ENCODE peak calls at places on chromosomes 5 and 9, in four cellular contexts. V is HepG2, W is GM12878, K is K562. F is an unnamed sample.

GRCh38 chr5:154971501-154971900 is 30.6 kb downstream of the MRPL22 start:
- DNase-seq in V (no peak), W (no peak), K (no peak), F (no peak)

GRCh38 chr5:95155888-95156287 is 129.0 kb downstream of the MCTP1 start:
- DNase-seq in V (peak; percentile 3), W (no peak), K (no peak), F (no peak)

GRCh38 chr5:173240091-173241050 is 5.4 kb upstream of the NKX2-5 start:
- DNase-seq in V (no peak), W (no peak), K (no peak), F (no peak)

GRCh38 chr5:145479271-145479670 is 355.9 kb downstream of the PRELID2 start:
- DNase-seq in V (no peak), W (no peak), K (no peak), F (no peak)

GRCh38 chr5:116275282-116275681 is 190.5 kb downstream of the COMMD10 start:
- DNase-seq in V (no peak), W (no peak), K (no peak), F (no peak)

GRCh38 chr9:133421615-133422542 is at the start of gene ADAMTS13:
- DNase-seq in V (peak; percentile 74), W (peak; percentile 72), K (peak; percentile 53), F (peak; percentile 48)

GRCh38 chr5:133996683-133997252 is 8.0 kb downstream of the VDAC1 start:
- DNase-seq in V (no peak), W (no peak), K (peak; percentile 45), F (peak; percentile 57)

GRCh38 chr5:134577022-134577795 is 51.7 kb downstream of the JADE2 start:
- DNase-seq in V (no peak), W (no peak), K (peak; percentile 12), F (no peak)

GRCh38 chr9:37700900-37701299 is 50.1 kb downstream of the FRMPD1 start:
- DNase-seq in V (peak; percentile 67), W (no peak), K (no peak), F (no peak)

GRCh38 chr9:123225995-123226394 is 42.4 kb downstream of the STRBP start:
- DNase-seq in V (no peak), W (no peak), K (peak; percentile 12), F (no peak)

GRCh38 chr5:41772785-41773442 is 97.3 kb downstream of the OXCT1 start:
- DNase-seq in V (no peak), W (no peak), K (no peak), F (no peak)

GRCh38 chr9:37031902-37032301 is 2.2 kb downstream of the PAX5 start:
- DNase-seq in V (no peak), W (no peak), K (peak; percentile 11), F (no peak)

GRCh38 chr5:105882956-105883481 is 1787.7 kb downstream of the EFNA5 start:
- DNase-seq in V (no peak), W (no peak), K (no peak), F (no peak)

GRCh38 chr5:81249240-81249639 is 16.1 kb downstream of the CKMT2 start:
- DNase-seq in V (no peak), W (no peak), K (no peak), F (no peak)

GRCh38 chr9:21690561-21690960 is 111.9 kb upstream of the MTAP start:
- DNase-seq in V (no peak), W (no peak), K (no peak), F (no peak)

GRCh38 chr9:98871456-98872065 is 64.1 kb downstream of the GALNT12 start:
- DNase-seq in V (no peak), W (no peak), K (no peak), F (no peak)

GRCh38 chr9:109904666-109905065 is 124.7 kb downstream of the PALM2AKAP2 start:
- DNase-seq in V (no peak), W (no peak), K (no peak), F (no peak)

GRCh38 chr5:146340260-146341081 is 1.8 kb downstream of the POU4F3 start:
- DNase-seq in V (peak; percentile 36), W (no peak), K (peak; percentile 74), F (peak; percentile 81)

DNA sequence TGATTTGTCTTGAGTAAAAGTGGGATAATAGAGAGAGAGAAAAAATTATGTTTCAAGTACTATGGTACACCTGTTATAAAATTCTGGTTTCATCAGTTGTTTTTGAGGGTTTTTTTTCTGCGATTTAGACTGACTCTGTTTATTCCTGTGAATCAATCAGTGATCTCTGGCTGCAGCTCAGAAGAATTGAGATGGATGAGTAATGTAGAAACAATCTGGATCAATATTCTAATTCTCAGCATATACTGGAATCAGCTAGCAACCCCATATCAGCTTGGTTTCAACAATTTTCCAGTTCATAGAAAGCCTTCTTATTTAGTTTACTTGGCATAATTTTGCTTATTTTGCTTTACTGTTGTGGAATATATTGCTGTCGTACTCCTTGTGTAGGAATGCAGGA is 43.0 kb downstream of the SHC3 start:
- DNase-seq in V (no peak), W (no peak), K (no peak), F (no peak)
- TF ChIP-seq CREM in V (no peak), W (no peak), K (no peak), F (no peak)

GRCh38 chr9:76699966-76700365 is 64.3 kb upstream of the PCA3 start:
- DNase-seq in V (no peak), W (no peak), K (no peak), F (no peak)
- TF ChIP-seq CREM in V (no peak), W (no peak), K (no peak), F (no peak)

GRCh38 chr5:171562822-171563221 is 143.4 kb downstream of the FGF18 start:
- DNase-seq in V (no peak), W (no peak), K (no peak), F (no peak)
- TF ChIP-seq CREM in V (no peak), W (no peak), K (no peak), F (no peak)

DNA sequence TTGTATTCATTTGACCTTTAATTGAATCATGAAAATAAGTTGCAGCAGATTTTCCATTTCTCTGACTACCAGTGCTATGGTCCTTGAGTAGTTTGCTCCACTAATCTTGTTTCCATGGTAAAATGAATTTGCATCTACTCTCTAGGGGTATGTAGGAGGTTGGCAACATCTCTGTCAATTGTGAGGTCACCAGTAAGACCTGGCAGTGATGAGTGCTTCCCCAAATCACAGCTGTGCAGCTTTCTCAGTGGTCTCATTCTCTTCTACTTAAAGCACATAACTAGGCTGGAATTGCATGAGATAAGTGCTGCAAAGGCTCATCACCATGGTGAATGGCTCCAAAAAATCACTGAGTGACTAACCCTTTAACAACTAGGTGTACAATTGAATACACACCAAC is 36.3 kb downstream of the ADAMTS19 start:
- DNase-seq in V (no peak), W (no peak), K (no peak), F (no peak)
- TF ChIP-seq CREM in V (no peak), W (no peak), K (no peak), F (no peak)

GRCh38 chr9:92637331-92637730 is 32.6 kb downstream of the IPPK start:
- DNase-seq in V (no peak), W (no peak), K (no peak), F (no peak)

GRCh38 chr9:92639791-92640271 is 30.1 kb downstream of the IPPK start:
- DNase-seq in V (no peak), W (no peak), K (no peak), F (no peak)

GRCh38 chr9:92637886-92638620 is 31.9 kb downstream of the IPPK start:
- DNase-seq in V (no peak), W (no peak), K (no peak), F (no peak)

GRCh38 chr9:92639124-92639523 is 30.8 kb downstream of the IPPK start:
- DNase-seq in V (no peak), W (no peak), K (no peak), F (no peak)

GRCh38 chr9:92638621-92639101 is 31.3 kb downstream of the IPPK start:
- DNase-seq in V (no peak), W (no peak), K (no peak), F (no peak)
- TF ChIP-seq CREM in V (no peak), W (no peak), K (no peak), F (no peak)

DNA sequence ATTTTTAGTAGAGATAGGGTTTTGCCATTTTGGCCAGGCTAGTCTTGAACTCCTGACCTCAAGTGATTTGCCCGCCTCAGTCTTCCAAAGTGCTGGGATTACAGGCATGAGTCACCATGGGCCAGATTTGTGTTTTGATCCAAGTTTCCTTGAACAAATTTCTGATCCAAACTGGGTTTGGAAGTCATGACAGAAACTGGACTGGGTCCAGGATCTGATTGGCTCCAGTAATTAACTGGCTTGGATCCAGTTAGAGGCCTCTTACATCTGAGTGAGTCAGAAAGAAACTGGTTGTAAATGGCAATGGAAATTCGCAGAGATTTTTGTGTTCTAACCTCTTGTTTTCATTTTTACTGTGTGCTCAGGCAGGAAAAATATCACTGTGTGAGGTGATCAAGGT is 141.6 kb downstream of the SLC25A46 start:
- DNase-seq in V (no peak), W (peak; percentile 4), K (no peak), F (no peak)
- TF ChIP-seq CREM in V (no peak), W (no peak), K (no peak), F (no peak)

DNA sequence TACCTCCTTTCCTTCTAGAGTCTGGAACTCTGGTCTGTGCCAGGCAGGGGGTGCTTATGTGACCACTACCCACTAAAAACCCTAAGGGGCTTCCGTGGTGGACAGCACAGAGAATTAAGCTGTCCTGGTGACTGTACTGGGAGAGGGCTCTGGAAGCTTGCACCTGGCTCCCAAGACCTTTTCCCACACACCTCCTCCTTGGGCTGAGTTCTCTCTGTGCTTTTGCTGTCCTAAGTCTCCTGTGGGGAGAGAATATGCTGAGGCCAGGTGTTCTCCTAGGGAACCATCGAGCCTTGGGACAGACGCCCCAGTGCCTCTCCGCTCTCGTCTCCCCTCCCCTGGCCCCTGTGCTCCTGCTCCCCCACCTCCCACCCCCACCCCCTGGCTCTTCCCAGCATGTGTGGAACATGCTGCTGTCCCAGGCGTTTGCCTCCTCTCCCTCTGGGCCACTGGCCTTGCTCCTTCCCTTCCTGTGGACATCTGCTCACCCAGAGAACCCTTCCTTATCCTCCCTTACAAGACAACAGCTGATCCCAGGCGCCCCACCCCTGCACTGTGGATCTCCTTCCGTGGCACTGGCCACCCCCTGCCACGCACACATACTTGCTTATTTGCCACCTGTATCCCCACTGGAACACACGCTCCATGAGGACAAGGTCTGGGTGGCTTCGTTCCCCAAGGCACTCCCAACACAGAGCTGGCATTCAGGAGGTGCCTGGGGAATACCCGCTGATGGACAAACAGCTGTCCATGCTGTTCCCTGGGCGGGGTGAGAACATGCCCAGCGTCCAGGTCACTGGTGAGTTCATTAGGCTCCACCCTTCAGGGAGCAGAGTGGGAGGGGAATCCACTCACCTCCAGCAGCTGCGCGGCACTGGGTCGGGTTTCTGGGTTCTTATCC is 83.0 kb downstream of the STK10 start:
- DNase-seq in V (no peak), W (no peak), K (no peak), F (no peak)
- TF ChIP-seq CREM in V (no peak), W (no peak), K (no peak), F (no peak)

GRCh38 chr9:126111556-126111955 is 215.1 kb upstream of the MVB12B start:
- DNase-seq in V (no peak), W (no peak), K (no peak), F (no peak)
- TF ChIP-seq CREM in V (no peak), W (no peak), K (no peak), F (no peak)

DNA sequence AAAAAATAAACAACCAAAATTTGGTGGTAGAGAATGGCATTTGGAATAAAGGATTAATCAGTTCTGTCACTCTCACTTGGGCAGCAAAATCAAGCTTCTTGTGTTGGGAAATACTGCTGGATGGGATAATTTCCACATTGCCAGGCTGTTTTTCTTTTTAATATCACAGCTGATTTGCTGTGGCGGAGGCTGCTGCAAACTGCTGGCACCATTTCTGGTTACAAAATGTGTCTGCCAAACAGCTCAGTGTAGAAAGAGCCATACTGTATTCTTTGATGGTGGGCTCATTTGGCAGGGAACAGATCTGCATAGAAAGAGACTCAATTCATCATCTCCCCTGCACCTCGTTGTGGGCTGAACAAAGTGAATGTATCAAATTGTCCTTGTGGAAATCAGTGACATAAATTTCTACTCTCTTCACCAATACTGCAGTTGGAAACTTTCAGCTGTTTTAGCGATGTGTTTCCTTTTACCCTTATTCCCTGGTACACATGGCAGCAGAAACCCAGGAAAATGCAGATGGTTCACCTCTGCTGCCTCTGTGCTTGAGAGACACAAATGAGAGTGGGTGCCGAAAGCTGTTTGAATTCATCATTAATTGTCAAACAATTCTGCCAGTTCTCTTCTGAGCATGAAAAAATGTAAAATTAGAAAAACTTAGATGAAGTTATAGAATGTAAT is 74.8 kb downstream of the HMHB1 start:
- DNase-seq in V (no peak), W (no peak), K (no peak), F (no peak)
- TF ChIP-seq CREM in V (no peak), W (no peak), K (no peak), F (no peak)

F was measured in WTC11.